ENCODE peak calls at places on chromosomes 11 and 22, in six cellular contexts. One of them, this sample, is unnamed.

GRCh38 chr22:42318967-42319366 is 48.5 kb upstream of the TCF20 start:
- DNase-seq in tibial nerve: no peak
- DNase-seq in AG10803: no peak
- DNase-seq in BJ: no peak
- DNase-seq in heart right ventricle: no peak
- DNase-seq in MM.1S: no peak
- DNase-seq in this sample: no peak

GRCh38 chr11:1297576-1298473 is 11.6 kb downstream of the TOLLIP start:
- DNase-seq in AG10803: no peak
- DNase-seq in heart right ventricle: peak
- DNase-seq in tibial nerve: no peak
- DNase-seq in MM.1S: no peak
- DNase-seq in BJ: no peak
- DNase-seq in this sample: no peak

GRCh38 chr11:20131744-20132666 is 28.3 kb downstream of the DBX1 start:
- DNase-seq in heart right ventricle: peak
- DNase-seq in MM.1S: peak
- DNase-seq in tibial nerve: no peak
- DNase-seq in BJ: no peak
- DNase-seq in AG10803: peak
- DNase-seq in this sample: no peak

GRCh38 chr11:32290783-32291182 is 144.6 kb downstream of the WT1 start:
- DNase-seq in BJ: no peak
- DNase-seq in AG10803: no peak
- DNase-seq in MM.1S: no peak
- DNase-seq in heart right ventricle: no peak
- DNase-seq in tibial nerve: no peak
- DNase-seq in this sample: no peak

GRCh38 chr22:27241430-27242110 is 560.0 kb downstream of the MN1 start:
- DNase-seq in MM.1S: no peak
- DNase-seq in BJ: no peak
- DNase-seq in tibial nerve: no peak
- DNase-seq in AG10803: peak
- DNase-seq in heart right ventricle: peak
- DNase-seq in this sample: no peak

GRCh38 chr11:43916621-43917020 is 25.8 kb upstream of the C11orf96 start:
- DNase-seq in BJ: no peak
- DNase-seq in AG10803: no peak
- DNase-seq in tibial nerve: no peak
- DNase-seq in heart right ventricle: no peak
- DNase-seq in MM.1S: no peak
- DNase-seq in this sample: no peak

GRCh38 chr22:45885941-45886395 is 91.0 kb downstream of the WNT7B start:
- DNase-seq in MM.1S: no peak
- DNase-seq in heart right ventricle: no peak
- DNase-seq in BJ: no peak
- DNase-seq in tibial nerve: no peak
- DNase-seq in AG10803: no peak
- DNase-seq in this sample: no peak

GRCh38 chr22:50713571-50714056 is 24.4 kb upstream of the ACR start:
- DNase-seq in heart right ventricle: no peak
- DNase-seq in MM.1S: no peak
- DNase-seq in tibial nerve: no peak
- DNase-seq in BJ: no peak
- DNase-seq in AG10803: no peak
- DNase-seq in this sample: no peak

GRCh38 chr11:60485987-60486386 is 6.6 kb upstream of the MS4A12 start:
- DNase-seq in MM.1S: peak
- DNase-seq in AG10803: no peak
- DNase-seq in BJ: no peak
- DNase-seq in heart right ventricle: no peak
- DNase-seq in tibial nerve: no peak
- DNase-seq in this sample: no peak

GRCh38 chr11:77035041-77035440 is 843 bp downstream of the B3GNT6 start:
- DNase-seq in heart right ventricle: no peak
- DNase-seq in AG10803: no peak
- DNase-seq in tibial nerve: no peak
- DNase-seq in MM.1S: no peak
- DNase-seq in BJ: no peak
- DNase-seq in this sample: no peak

GRCh38 chr22:24107668-24108067 is 73.6 kb upstream of the SUSD2 start:
- DNase-seq in heart right ventricle: peak
- DNase-seq in MM.1S: no peak
- DNase-seq in BJ: peak
- DNase-seq in tibial nerve: peak
- DNase-seq in AG10803: peak
- DNase-seq in this sample: peak

GRCh38 chr22:19851291-19852176 is 3.1 kb downstream of the GNB1L start:
- DNase-seq in tibial nerve: no peak
- DNase-seq in BJ: no peak
- DNase-seq in heart right ventricle: no peak
- DNase-seq in AG10803: no peak
- DNase-seq in MM.1S: no peak
- DNase-seq in this sample: no peak

GRCh38 chr22:20319041-20319744 is 667 bp downstream of the DGCR6L start:
- DNase-seq in BJ: no peak
- DNase-seq in heart right ventricle: no peak
- DNase-seq in tibial nerve: no peak
- DNase-seq in AG10803: no peak
- DNase-seq in MM.1S: peak
- DNase-seq in this sample: no peak

GRCh38 chr11:47093541-47093940 is 83.1 kb downstream of the ARFGAP2 start:
- DNase-seq in MM.1S: no peak
- DNase-seq in heart right ventricle: no peak
- DNase-seq in tibial nerve: no peak
- DNase-seq in AG10803: no peak
- DNase-seq in BJ: no peak
- DNase-seq in this sample: no peak

GRCh38 chr11:86919557-86920210 is 35.5 kb downstream of the FZD4 start:
- DNase-seq in BJ: no peak
- DNase-seq in AG10803: peak
- DNase-seq in MM.1S: peak
- DNase-seq in heart right ventricle: no peak
- DNase-seq in tibial nerve: no peak
- DNase-seq in this sample: no peak

GRCh38 chr11:132601863-132602262 is 930.4 kb downstream of the OPCML start:
- DNase-seq in tibial nerve: no peak
- DNase-seq in AG10803: no peak
- DNase-seq in BJ: no peak
- DNase-seq in MM.1S: no peak
- DNase-seq in heart right ventricle: no peak
- DNase-seq in this sample: no peak

GRCh38 chr22:24426436-24426835 is 963 bp upstream of the ADORA2A start:
- DNase-seq in BJ: no peak
- DNase-seq in AG10803: no peak
- DNase-seq in MM.1S: no peak
- DNase-seq in tibial nerve: no peak
- DNase-seq in heart right ventricle: no peak
- DNase-seq in this sample: no peak

GRCh38 chr11:22133785-22134184 is 59.1 kb upstream of the ANO5 start:
- DNase-seq in MM.1S: no peak
- DNase-seq in BJ: no peak
- DNase-seq in heart right ventricle: no peak
- DNase-seq in tibial nerve: no peak
- DNase-seq in AG10803: no peak
- DNase-seq in this sample: no peak
- H3K4me3 ChIP-seq in MM.1S: no peak
- H3K4me3 ChIP-seq in BJ: no peak
- H3K4me3 ChIP-seq in heart right ventricle: no peak
- H3K4me3 ChIP-seq in tibial nerve: no peak
- H3K4me3 ChIP-seq in AG10803: no peak
- H3K4me3 ChIP-seq in this sample: no peak

DNA sequence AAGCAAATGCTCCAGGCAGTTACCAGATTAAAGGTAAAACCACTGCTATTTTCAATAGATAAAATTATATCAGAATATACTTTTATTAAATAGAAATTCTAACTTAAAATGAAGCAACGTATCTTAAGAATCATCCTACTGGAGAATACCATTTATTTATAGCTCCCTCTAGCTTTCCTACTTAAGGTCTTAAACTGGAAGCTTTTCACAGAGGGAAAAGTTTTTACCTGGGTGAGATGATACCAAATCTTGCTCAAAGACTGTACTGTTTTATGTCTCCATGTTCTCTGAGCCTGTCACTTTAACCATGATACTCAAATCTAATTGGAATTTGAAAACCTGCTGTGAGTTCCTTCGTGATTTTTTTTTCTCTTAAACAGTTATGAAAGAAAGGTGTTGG is 291.8 kb downstream of the AASDHPPT start:
- DNase-seq in MM.1S: no peak
- DNase-seq in heart right ventricle: no peak
- DNase-seq in AG10803: no peak
- DNase-seq in tibial nerve: no peak
- DNase-seq in BJ: no peak
- DNase-seq in this sample: no peak
- TF ChIP-seq CTCF in MM.1S: no peak
- TF ChIP-seq CTCF in heart right ventricle: no peak
- TF ChIP-seq CTCF in AG10803: peak
- TF ChIP-seq CTCF in tibial nerve: no peak
- TF ChIP-seq CTCF in BJ: no peak
- TF ChIP-seq CTCF in this sample: no peak

GRCh38 chr11:58772719-58773285 is 41.1 kb upstream of the GLYAT start:
- DNase-seq in MM.1S: no peak
- DNase-seq in tibial nerve: no peak
- DNase-seq in BJ: no peak
- DNase-seq in heart right ventricle: no peak
- DNase-seq in AG10803: no peak
- DNase-seq in this sample: no peak

GRCh38 chr11:58774164-58774593 is 42.4 kb upstream of the GLYAT start:
- DNase-seq in heart right ventricle: no peak
- DNase-seq in tibial nerve: no peak
- DNase-seq in AG10803: no peak
- DNase-seq in MM.1S: no peak
- DNase-seq in BJ: no peak
- DNase-seq in this sample: no peak

GRCh38 chr11:58775066-58775708 is 43.4 kb upstream of the GLYAT start:
- DNase-seq in MM.1S: no peak
- DNase-seq in tibial nerve: no peak
- DNase-seq in AG10803: no peak
- DNase-seq in heart right ventricle: no peak
- DNase-seq in BJ: no peak
- DNase-seq in this sample: no peak

GRCh38 chr11:58780578-58780977 is 48.8 kb upstream of the GLYAT start:
- DNase-seq in tibial nerve: no peak
- DNase-seq in MM.1S: no peak
- DNase-seq in BJ: no peak
- DNase-seq in AG10803: no peak
- DNase-seq in heart right ventricle: no peak
- DNase-seq in this sample: no peak

DNA sequence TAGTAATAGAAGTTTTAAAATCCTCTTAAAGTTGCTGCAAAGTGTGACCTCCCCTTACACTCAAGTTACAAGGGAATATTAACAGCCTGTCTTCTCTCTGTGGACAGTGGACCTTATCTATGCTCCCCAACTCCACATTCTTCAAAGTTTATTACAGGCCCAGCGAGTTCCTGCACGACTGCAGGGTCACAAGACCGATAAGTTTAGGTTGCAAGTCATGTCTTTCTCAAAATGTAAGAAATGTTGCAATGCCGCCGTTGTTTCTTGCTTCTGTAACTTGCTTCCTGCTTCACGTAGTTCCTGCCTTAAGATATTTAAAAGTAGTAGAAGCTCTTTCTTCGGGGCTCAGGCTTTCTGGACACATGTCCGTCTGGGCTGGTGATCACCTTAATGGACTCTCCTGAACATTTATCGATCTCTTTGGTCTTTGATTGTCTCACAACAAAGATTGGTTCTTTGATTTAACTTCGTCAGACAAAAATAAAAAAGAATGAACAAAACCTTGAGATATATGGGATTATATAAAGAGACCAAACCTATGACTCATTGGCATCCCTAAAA is 45.2 kb upstream of the GLYAT start:
- DNase-seq in tibial nerve: no peak
- DNase-seq in MM.1S: no peak
- DNase-seq in heart right ventricle: no peak
- DNase-seq in BJ: no peak
- DNase-seq in AG10803: no peak
- DNase-seq in this sample: no peak
- H3K4me3 ChIP-seq in tibial nerve: no peak
- H3K4me3 ChIP-seq in MM.1S: no peak
- H3K4me3 ChIP-seq in heart right ventricle: no peak
- H3K4me3 ChIP-seq in BJ: no peak
- H3K4me3 ChIP-seq in AG10803: no peak
- H3K4me3 ChIP-seq in this sample: no peak

DNA sequence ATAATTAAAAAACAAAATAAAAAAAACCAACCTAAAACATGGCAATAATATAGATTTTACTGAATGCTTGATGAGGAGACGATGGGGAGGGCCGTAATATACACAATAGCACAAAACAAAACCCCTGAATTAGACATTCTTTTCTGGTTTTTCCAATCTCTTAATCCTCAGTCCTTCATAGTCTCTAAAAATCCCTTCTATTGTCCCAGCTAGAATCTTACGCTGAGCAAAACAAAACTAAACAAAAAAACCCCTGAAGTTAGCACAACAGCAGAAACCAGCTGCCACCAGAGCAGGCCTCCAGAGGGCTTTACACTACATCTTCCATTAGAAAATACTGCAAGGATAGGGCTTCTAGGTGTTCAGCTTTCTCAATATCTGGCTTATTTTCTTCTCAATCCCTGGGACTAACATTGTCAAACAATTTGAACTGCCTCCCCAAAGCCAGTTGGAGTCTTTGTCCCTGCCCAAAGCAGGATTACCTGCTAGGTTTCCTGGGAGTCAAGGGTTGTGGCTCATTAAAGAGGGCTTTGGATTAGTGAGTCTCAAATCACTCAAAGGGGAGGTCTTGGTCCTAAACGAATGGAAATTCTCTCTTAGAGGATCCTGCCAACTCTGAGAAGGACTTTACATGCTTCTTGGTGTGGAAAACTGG is 2.1 kb upstream of the RNF26 start:
- DNase-seq in AG10803: no peak
- DNase-seq in tibial nerve: no peak
- DNase-seq in heart right ventricle: no peak
- DNase-seq in MM.1S: no peak
- DNase-seq in BJ: no peak
- DNase-seq in this sample: no peak
- TF ChIP-seq CTCF in AG10803: no peak
- TF ChIP-seq CTCF in tibial nerve: no peak
- TF ChIP-seq CTCF in heart right ventricle: no peak
- TF ChIP-seq CTCF in MM.1S: no peak
- TF ChIP-seq CTCF in BJ: no peak
- TF ChIP-seq CTCF in this sample: no peak

GRCh38 chr11:125081098-125081798 is 18.1 kb downstream of the SLC37A2 start:
- DNase-seq in BJ: no peak
- DNase-seq in heart right ventricle: no peak
- DNase-seq in AG10803: no peak
- DNase-seq in tibial nerve: no peak
- DNase-seq in MM.1S: no peak
- DNase-seq in this sample: no peak

GRCh38 chr11:125082040-125082439 is 18.9 kb downstream of the SLC37A2 start:
- DNase-seq in MM.1S: no peak
- DNase-seq in AG10803: no peak
- DNase-seq in BJ: no peak
- DNase-seq in heart right ventricle: no peak
- DNase-seq in tibial nerve: no peak
- DNase-seq in this sample: no peak

GRCh38 chr11:125083312-125084056 is 20.4 kb downstream of the SLC37A2 start:
- DNase-seq in heart right ventricle: no peak
- DNase-seq in AG10803: no peak
- DNase-seq in tibial nerve: no peak
- DNase-seq in MM.1S: no peak
- DNase-seq in BJ: no peak
- DNase-seq in this sample: no peak

GRCh38 chr11:125084057-125084416 is 20.9 kb downstream of the SLC37A2 start:
- DNase-seq in BJ: no peak
- DNase-seq in tibial nerve: no peak
- DNase-seq in MM.1S: no peak
- DNase-seq in heart right ventricle: no peak
- DNase-seq in AG10803: no peak
- DNase-seq in this sample: no peak

GRCh38 chr11:125082611-125083311 is 19.7 kb downstream of the SLC37A2 start:
- DNase-seq in tibial nerve: no peak
- DNase-seq in AG10803: peak
- DNase-seq in BJ: peak
- DNase-seq in heart right ventricle: no peak
- DNase-seq in MM.1S: no peak
- DNase-seq in this sample: peak
- H3K4me3 ChIP-seq in tibial nerve: no peak
- H3K4me3 ChIP-seq in AG10803: no peak
- H3K4me3 ChIP-seq in BJ: no peak
- H3K4me3 ChIP-seq in heart right ventricle: no peak
- H3K4me3 ChIP-seq in MM.1S: no peak
- H3K4me3 ChIP-seq in this sample: no peak